ENCODE peak calls at places on chromosomes 3 and 15, in eight cellular contexts. Q is germinal center; S is GM23248; V is memory B cell; N is CD4-positive, CD25-positive, alpha-beta regulatory T cell; D is body of pancreas; I is NCI-H774; U is CD4-positive, alpha-beta memory T cell. R is an unnamed sample.

GRCh38 chr15:71103102-71103676 is 12.1 kb upstream of the THSD4 start:
- DNase-seq in Q (peak), S (peak), V (no peak), N (no peak), D (peak), I (peak), U (no peak), R (no peak)

GRCh38 chr3:184564685-184565385 is 3.2 kb downstream of the EPHB3 start:
- DNase-seq in Q (no peak), S (no peak), V (no peak), N (no peak), D (no peak), I (no peak), U (no peak), R (no peak)

GRCh38 chr3:112647122-112647521 is 6.2 kb upstream of the CCDC80 start:
- DNase-seq in Q (no peak), S (peak), V (no peak), N (no peak), D (no peak), I (no peak), U (no peak), R (no peak)

GRCh38 chr15:60351066-60351465 is 46.7 kb downstream of the ANXA2 start:
- DNase-seq in Q (no peak), S (peak), V (no peak), N (no peak), D (no peak), I (peak), U (no peak), R (no peak)

GRCh38 chr15:43086551-43086950 is 19.3 kb downstream of the UBR1 start:
- DNase-seq in Q (no peak), S (peak), V (no peak), N (no peak), D (no peak), I (no peak), U (no peak), R (peak)

GRCh38 chr3:141391298-141392017 is 23.2 kb downstream of the ZBTB38 start:
- DNase-seq in Q (no peak), S (no peak), V (no peak), N (no peak), D (no peak), I (no peak), U (no peak), R (no peak)

GRCh38 chr3:81592101-81592500 is 169.3 kb downstream of the GBE1 start:
- DNase-seq in Q (no peak), S (peak), V (no peak), N (no peak), D (no peak), I (no peak), U (no peak), R (no peak)

GRCh38 chr15:37083610-37084009 is 16.7 kb downstream of the MEIS2 start:
- DNase-seq in Q (no peak), S (no peak), V (no peak), N (no peak), D (no peak), I (no peak), U (no peak), R (no peak)

GRCh38 chr15:37045859-37046318 is 54.5 kb downstream of the MEIS2 start:
- DNase-seq in Q (no peak), S (no peak), V (no peak), N (no peak), D (no peak), I (peak), U (no peak), R (no peak)

GRCh38 chr3:126259411-126260391 is 79.3 kb upstream of the ALDH1L1 start:
- DNase-seq in Q (no peak), S (peak), V (no peak), N (no peak), D (peak), I (no peak), U (no peak), R (no peak)

GRCh38 chr15:50248994-50249586 is 16.4 kb downstream of the HDC start:
- DNase-seq in Q (no peak), S (peak), V (no peak), N (no peak), D (no peak), I (no peak), U (no peak), R (no peak)

GRCh38 chr3:135082706-135083105 is 287.6 kb downstream of the EPHB1 start:
- DNase-seq in Q (no peak), S (no peak), V (no peak), N (no peak), D (no peak), I (no peak), U (no peak), R (no peak)

GRCh38 chr3:172904817-172905479 is 154.4 kb downstream of the ECT2 start:
- DNase-seq in Q (no peak), S (no peak), V (no peak), N (no peak), D (no peak), I (no peak), U (no peak), R (no peak)

GRCh38 chr15:39599871-39600270 is 19.0 kb downstream of the THBS1 start:
- DNase-seq in Q (no peak), S (peak), V (no peak), N (no peak), D (no peak), I (no peak), U (no peak), R (no peak)

GRCh38 chr15:70772402-70772801 is 9.0 kb upstream of the UACA start:
- DNase-seq in Q (no peak), S (peak), V (no peak), N (no peak), D (no peak), I (no peak), U (no peak), R (no peak)

GRCh38 chr15:22845289-22845900 is 6.9 kb downstream of the NIPA2 start:
- DNase-seq in Q (peak), S (peak), V (no peak), N (no peak), D (no peak), I (no peak), U (no peak), R (no peak)

GRCh38 chr3:114846779-114847178 is 300.3 kb downstream of the ZBTB20 start:
- DNase-seq in Q (no peak), S (peak), V (no peak), N (no peak), D (no peak), I (no peak), U (no peak), R (no peak)

GRCh38 chr3:9430733-9431132 is 33.3 kb downstream of the SETD5 start:
- DNase-seq in Q (no peak), S (no peak), V (no peak), N (no peak), D (no peak), I (no peak), U (no peak), R (no peak)

GRCh38 chr3:56788506-56788905 is 13.2 kb downstream of the ARHGEF3 start:
- DNase-seq in Q (no peak), S (no peak), V (no peak), N (no peak), D (no peak), I (no peak), U (no peak), R (no peak)

GRCh38 chr3:148642616-148643015 is 55.1 kb upstream of the AGTR1 start:
- DNase-seq in Q (no peak), S (peak), V (no peak), N (no peak), D (no peak), I (no peak), U (no peak), R (no peak)

GRCh38 chr3:160725326-160725725 is 30.7 kb upstream of the PPM1L start:
- DNase-seq in Q (no peak), S (no peak), V (no peak), N (no peak), D (no peak), I (no peak), U (no peak), R (no peak)

GRCh38 chr3:23041918-23042696 is 161.0 kb upstream of the UBE2E2 start:
- DNase-seq in Q (no peak), S (peak), V (no peak), N (no peak), D (no peak), I (no peak), U (no peak), R (no peak)

GRCh38 chr3:38003371-38003816 is 12.8 kb downstream of the VILL start:
- DNase-seq in Q (peak), S (peak), V (peak), N (peak), D (peak), I (no peak), U (peak), R (peak)

GRCh38 chr15:29925227-29926082 is 103.2 kb upstream of the TJP1 start:
- DNase-seq in Q (peak), S (peak), V (no peak), N (no peak), D (peak), I (no peak), U (no peak), R (peak)

GRCh38 chr15:25989327-25989726 is 126.2 kb upstream of the ATP10A start:
- DNase-seq in Q (no peak), S (no peak), V (no peak), N (no peak), D (no peak), I (no peak), U (no peak), R (no peak)

GRCh38 chr15:67116742-67117141 is 51.3 kb downstream of the SMAD3 start:
- DNase-seq in Q (no peak), S (no peak), V (no peak), N (no peak), D (no peak), I (no peak), U (no peak), R (no peak)

GRCh38 chr3:72336821-72337479 is 511.3 kb downstream of the SHQ1 start:
- DNase-seq in Q (no peak), S (peak), V (no peak), N (no peak), D (peak), I (no peak), U (no peak), R (no peak)

GRCh38 chr15:27884726-27885125 is 214.4 kb downstream of the OCA2 start:
- DNase-seq in Q (no peak), S (no peak), V (no peak), N (no peak), D (no peak), I (no peak), U (no peak), R (no peak)

GRCh38 chr3:132972333-132972732 is 65.9 kb upstream of the TMEM108 start:
- DNase-seq in Q (no peak), S (peak), V (no peak), N (no peak), D (no peak), I (no peak), U (no peak), R (no peak)

GRCh38 chr3:13655074-13655913 is 106.4 kb downstream of the FBLN2 start:
- DNase-seq in Q (peak), S (peak), V (no peak), N (no peak), D (peak), I (no peak), U (peak), R (peak)

GRCh38 chr15:29969587-29970401 is 113.0 kb upstream of the GOLGA8J start:
- DNase-seq in Q (no peak), S (no peak), V (no peak), N (no peak), D (no peak), I (no peak), U (no peak), R (no peak)

GRCh38 chr3:105526349-105527111 is 159.8 kb downstream of the ALCAM start:
- DNase-seq in Q (no peak), S (no peak), V (no peak), N (no peak), D (no peak), I (peak), U (no peak), R (no peak)

GRCh38 chr3:16338124-16338523 is 73.1 kb downstream of the OXNAD1 start:
- DNase-seq in Q (no peak), S (no peak), V (no peak), N (peak), D (no peak), I (no peak), U (peak), R (peak)

GRCh38 chr3:39112535-39112934 is 5.1 kb downstream of the TTC21A start:
- DNase-seq in Q (no peak), S (no peak), V (no peak), N (no peak), D (no peak), I (no peak), U (no peak), R (no peak)

GRCh38 chr3:101725192-101725889 is 927 bp downstream of the CEP97 start:
- DNase-seq in Q (peak), S (peak), V (peak), N (peak), D (peak), I (no peak), U (no peak), R (no peak)

GRCh38 chr3:123471106-123471505 is 22.2 kb upstream of the ADCY5 start:
- DNase-seq in Q (no peak), S (no peak), V (no peak), N (no peak), D (no peak), I (no peak), U (no peak), R (no peak)

GRCh38 chr3:113898892-113899291 is 48.9 kb upstream of the ZDHHC23 start:
- DNase-seq in Q (no peak), S (peak), V (no peak), N (no peak), D (no peak), I (no peak), U (no peak), R (no peak)

GRCh38 chr3:27507515-27508266 is 23.5 kb upstream of the SLC4A7 start:
- DNase-seq in Q (no peak), S (no peak), V (no peak), N (no peak), D (no peak), I (peak), U (no peak), R (no peak)

GRCh38 chr3:126474498-126475410 is 937 bp downstream of the ZXDC start:
- DNase-seq in Q (peak), S (peak), V (peak), N (peak), D (peak), I (no peak), U (peak), R (peak)

R was measured in GM10248.